ENCODE peak calls at places on chromosomes 16 and 17, in ten cellular contexts. W, S, Y, R, X, K, A, F, Z and Q are unnamed samples.

GRCh38 chr17:8159032-8159400 is 3.7 kb downstream of the VAMP2 start:
- DNase-seq in W (peak; percentile 45), K (no peak), Z (no peak), R (no peak), A (no peak), S (no peak), X (no peak), F (no peak), Y (no peak), Q (no peak)

GRCh38 chr17:50192873-50193274 is 8.6 kb downstream of the COL1A1 start:
- DNase-seq in R (no peak), F (no peak), X (no peak), A (no peak), W (peak; percentile 46), K (no peak), Z (no peak), Y (no peak), S (no peak), Q (peak; percentile 37)

GRCh38 chr17:49443862-49444261 is 29.2 kb upstream of the PHB1 start:
- DNase-seq in S (no peak), W (no peak), X (no peak), K (peak; percentile 44), R (peak; percentile 41), Y (peak; percentile 65), A (no peak), F (no peak), Z (peak; percentile 29), Q (no peak)

GRCh38 chr16:23316232-23316631 is 14.1 kb downstream of the SCNN1B start:
- DNase-seq in Z (no peak), S (no peak), X (no peak), F (no peak), R (no peak), A (no peak), K (no peak), Y (no peak), W (peak; percentile 6), Q (no peak)

GRCh38 chr17:78970834-78971763 is 8.6 kb downstream of the LGALS3BP start:
- DNase-seq in R (peak; percentile 80), K (peak; percentile 82), S (peak; percentile 83), F (no peak), W (peak; percentile 84), Z (peak; percentile 46), X (peak; percentile 28), A (peak; percentile 45), Y (peak; percentile 81), Q (peak; percentile 77)

GRCh38 chr16:20884240-20884556 is 16.0 kb downstream of the DCUN1D3 start:
- DNase-seq in F (no peak), K (peak; percentile 74), A (peak; percentile 50), Y (peak; percentile 85), X (no peak), Z (no peak), W (no peak), S (no peak), R (peak; percentile 73), Q (no peak)

GRCh38 chr17:1294157-1294717 is 14.8 kb downstream of the TRARG1 start:
- DNase-seq in K (no peak), F (no peak), R (no peak), X (no peak), Z (no peak), Y (no peak), A (no peak), S (no peak), W (no peak), Q (peak; percentile 37)

GRCh38 chr17:51000835-51001638 is 119.6 kb downstream of the SPAG9 start:
- DNase-seq in F (peak; percentile 42), Z (peak; percentile 45), Y (peak; percentile 87), W (no peak), S (peak; percentile 78), X (no peak), R (peak; percentile 88), K (peak; percentile 87), A (peak; percentile 64), Q (peak; percentile 78)

GRCh38 chr17:28716740-28717577 is 709 bp downstream of the RAB34 start:
- DNase-seq in Y (peak; percentile 54), X (no peak), W (peak; percentile 88), R (peak; percentile 44), K (peak; percentile 65), S (peak; percentile 55), F (no peak), A (no peak), Z (no peak), Q (no peak)

GRCh38 chr16:19520861-19521331 is 1.0 kb downstream of the GDE1 start:
- DNase-seq in X (no peak), W (no peak), F (peak; percentile 20), A (peak; percentile 65), K (peak; percentile 26), R (peak; percentile 17), S (peak; percentile 44), Z (no peak), Y (peak; percentile 36), Q (peak; percentile 53)

GRCh38 chr17:71247455-71248015 is 873.3 kb upstream of the SOX9 start:
- DNase-seq in Y (no peak), A (peak; percentile 68), X (no peak), Z (no peak), R (no peak), S (no peak), W (no peak), K (no peak), F (no peak), Q (no peak)

GRCh38 chr16:65117701-65118448 is 4.0 kb downstream of the CDH11 start:
- DNase-seq in S (peak; percentile 70), R (peak; percentile 91), F (peak; percentile 57), K (peak; percentile 89), X (no peak), Z (peak; percentile 83), W (no peak), A (peak; percentile 69), Y (peak; percentile 90), Q (peak; percentile 63)

GRCh38 chr16:52816993-52817392 is 235.7 kb downstream of the CHD9NB start:
- DNase-seq in X (no peak), Z (no peak), W (no peak), F (no peak), R (no peak), Y (no peak), K (no peak), A (no peak), S (no peak), Q (no peak)

GRCh38 chr16:65808735-65809134 is 557.8 kb upstream of the CDH5 start:
- DNase-seq in S (no peak), Z (no peak), A (no peak), F (no peak), W (no peak), R (no peak), K (no peak), Y (no peak), X (no peak), Q (no peak)

GRCh38 chr16:46620265-46621005 is 744 bp downstream of the SHCBP1 start:
- DNase-seq in W (no peak), Y (peak; percentile 36), R (peak; percentile 13), A (no peak), X (no peak), K (peak; percentile 25), Z (no peak), S (peak; percentile 7), F (no peak), Q (peak; percentile 67)

GRCh38 chr16:57721765-57722499 is 13.6 kb upstream of the KATNB1 start:
- DNase-seq in K (no peak), W (no peak), F (no peak), Y (no peak), S (no peak), Z (no peak), A (no peak), R (no peak), X (no peak), Q (no peak)

GRCh38 chr16:57722651-57723050 is 12.9 kb upstream of the KATNB1 start:
- DNase-seq in F (no peak), Z (no peak), Y (no peak), S (no peak), R (no peak), W (no peak), K (no peak), X (no peak), A (no peak), Q (no peak)

GRCh38 chr16:57721356-57721755 is 14.2 kb upstream of the KATNB1 start:
- DNase-seq in Z (no peak), Y (no peak), K (no peak), X (no peak), R (no peak), A (no peak), F (no peak), S (no peak), W (no peak), Q (no peak)

GRCh38 chr16:57724541-57724940 is 11.0 kb upstream of the KATNB1 start:
- DNase-seq in X (no peak), Z (no peak), Y (no peak), S (no peak), R (no peak), A (no peak), F (no peak), K (no peak), W (no peak), Q (no peak)

DNA sequence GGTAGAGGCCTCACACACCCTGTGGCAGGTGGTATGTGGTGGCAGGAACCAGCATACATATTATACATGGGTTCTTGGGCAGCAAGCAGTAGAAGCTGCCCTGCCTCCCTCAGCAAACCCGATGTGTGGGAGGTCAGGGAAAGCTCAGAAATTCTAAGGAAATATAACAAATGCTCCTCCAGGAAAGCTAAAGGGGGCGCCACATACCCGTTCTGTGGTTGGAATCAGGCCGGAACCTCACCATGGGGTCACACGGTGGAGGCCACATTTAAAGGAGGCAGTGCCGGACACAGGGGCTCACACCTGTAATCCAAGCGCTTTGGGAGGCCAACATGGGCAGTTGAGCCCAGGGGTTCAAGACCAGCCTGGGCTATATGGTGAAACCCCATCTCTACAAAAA is 12.4 kb upstream of the KATNB1 start:
- DNase-seq in W (no peak), F (no peak), R (peak; percentile 25), A (no peak), Z (no peak), S (peak; percentile 63), Y (peak; percentile 34), K (peak; percentile 13), X (no peak), Q (no peak)
- TF ChIP-seq CTCF in W (peak; percentile 23), F (peak; percentile 32), R (peak; percentile 33), A (peak; percentile 15), Z (no peak), S (peak; percentile 40), Y (peak; percentile 37), K (peak; percentile 43), X (no peak), Q (no peak)

GRCh38 chr16:31354394-31355291 is at the start of gene ITGAX:
- DNase-seq in W (peak; percentile 77), Y (peak; percentile 61), F (no peak), R (peak; percentile 44), K (peak; percentile 30), X (peak; percentile 48), S (peak; percentile 49), Z (peak; percentile 11), A (peak; percentile 23), Q (peak; percentile 80)
- H3K4me3 ChIP-seq in W (no peak within 1 kb of the TSS), Y (no peak within 1 kb of the TSS), F (no peak within 1 kb of the TSS), R (no peak within 1 kb of the TSS), K (no peak within 1 kb of the TSS), X (peak within 1 kb of the TSS; percentile 2), S (no peak within 1 kb of the TSS), Z (no peak within 1 kb of the TSS), A (no peak within 1 kb of the TSS), Q (peak within 1 kb of the TSS; percentile 13)

GRCh38 chr16:27859020-27859419 is 204.5 kb downstream of the GSG1L start:
- DNase-seq in Y (no peak), S (peak; percentile 17), R (no peak), X (no peak), W (no peak), Z (no peak), A (no peak), F (no peak), K (no peak), Q (no peak)
- TF ChIP-seq CTCF in Y (peak; percentile 14), S (no peak), R (no peak), X (no peak), W (no peak), Z (peak; percentile 34), A (no peak), F (no peak), K (no peak), Q (peak; percentile 28)

GRCh38 chr17:36727577-36727976 is 126.2 kb downstream of the MRM1 start:
- DNase-seq in W (no peak), S (no peak), R (no peak), K (no peak), Y (no peak), F (no peak), X (no peak), A (no peak), Z (no peak), Q (no peak)
- H3K4me3 ChIP-seq in W (no peak overlapping the region), S (no peak overlapping the region), R (no peak overlapping the region), K (no peak overlapping the region), Y (no peak overlapping the region), F (no peak overlapping the region), X (no peak overlapping the region), A (no peak overlapping the region), Z (no peak overlapping the region), Q (no peak overlapping the region)